ENCODE peak calls at places on chromosomes 16 and 17, in eight cellular contexts. One of them, this sample, is unnamed.

GRCh38 chr17:78428025-78428575 is 49.7 kb downstream of the PGS1 start:
- DNase-seq in stimulated activated CD8-positive, alpha-beta memory T cell treated with anti-CD3 and anti-CD28 coated beads, Interleukin-7, amount 100 ng/mL, for 4 hours: no peak
- DNase-seq in hypothalamus: no peak
- DNase-seq in myocyte: no peak
- DNase-seq in NCI-H524: no peak
- DNase-seq in epithelial cell of esophagus: no peak
- DNase-seq in activated gamma-delta T cell treated with anti-CD3 and anti-CD28 coated beads, Interleukin-2, amount 50 U/mL, for 16 hours: no peak
- DNase-seq in cardiac fibroblast: no peak
- DNase-seq in this sample: no peak

GRCh38 chr17:549197-550040 is 165.2 kb downstream of the VPS53 start:
- DNase-seq in NCI-H524: peak; percentile 87
- DNase-seq in hypothalamus: no peak
- DNase-seq in myocyte: peak; percentile 89
- DNase-seq in epithelial cell of esophagus: no peak
- DNase-seq in cardiac fibroblast: peak; percentile 65
- DNase-seq in stimulated activated CD8-positive, alpha-beta memory T cell treated with anti-CD3 and anti-CD28 coated beads, Interleukin-7, amount 100 ng/mL, for 4 hours: no peak
- DNase-seq in activated gamma-delta T cell treated with anti-CD3 and anti-CD28 coated beads, Interleukin-2, amount 50 U/mL, for 16 hours: no peak
- DNase-seq in this sample: peak; percentile 76

GRCh38 chr16:12771341-12771798 is 32.3 kb downstream of the CPPED1 start:
- DNase-seq in myocyte: no peak
- DNase-seq in cardiac fibroblast: peak; percentile 49
- DNase-seq in NCI-H524: no peak
- DNase-seq in activated gamma-delta T cell treated with anti-CD3 and anti-CD28 coated beads, Interleukin-2, amount 50 U/mL, for 16 hours: no peak
- DNase-seq in stimulated activated CD8-positive, alpha-beta memory T cell treated with anti-CD3 and anti-CD28 coated beads, Interleukin-7, amount 100 ng/mL, for 4 hours: no peak
- DNase-seq in epithelial cell of esophagus: no peak
- DNase-seq in hypothalamus: no peak
- DNase-seq in this sample: peak; percentile 17

GRCh38 chr17:14205992-14206461 is 30.6 kb downstream of the CDRT15 start:
- DNase-seq in hypothalamus: no peak
- DNase-seq in epithelial cell of esophagus: peak; percentile 96
- DNase-seq in cardiac fibroblast: no peak
- DNase-seq in NCI-H524: no peak
- DNase-seq in stimulated activated CD8-positive, alpha-beta memory T cell treated with anti-CD3 and anti-CD28 coated beads, Interleukin-7, amount 100 ng/mL, for 4 hours: peak; percentile 65
- DNase-seq in activated gamma-delta T cell treated with anti-CD3 and anti-CD28 coated beads, Interleukin-2, amount 50 U/mL, for 16 hours: peak; percentile 55
- DNase-seq in myocyte: peak; percentile 67
- DNase-seq in this sample: no peak

GRCh38 chr16:68695575-68695974 is 41.5 kb upstream of the CDH1 start:
- DNase-seq in NCI-H524: no peak
- DNase-seq in activated gamma-delta T cell treated with anti-CD3 and anti-CD28 coated beads, Interleukin-2, amount 50 U/mL, for 16 hours: no peak
- DNase-seq in myocyte: no peak
- DNase-seq in stimulated activated CD8-positive, alpha-beta memory T cell treated with anti-CD3 and anti-CD28 coated beads, Interleukin-7, amount 100 ng/mL, for 4 hours: no peak
- DNase-seq in cardiac fibroblast: no peak
- DNase-seq in hypothalamus: no peak
- DNase-seq in epithelial cell of esophagus: no peak
- DNase-seq in this sample: no peak

GRCh38 chr17:68455756-68456528 is 1.4 kb downstream of the WIPI1 start:
- DNase-seq in cardiac fibroblast: peak; percentile 91
- DNase-seq in NCI-H524: peak; percentile 11
- DNase-seq in myocyte: peak; percentile 63
- DNase-seq in activated gamma-delta T cell treated with anti-CD3 and anti-CD28 coated beads, Interleukin-2, amount 50 U/mL, for 16 hours: no peak
- DNase-seq in epithelial cell of esophagus: peak; percentile 89
- DNase-seq in stimulated activated CD8-positive, alpha-beta memory T cell treated with anti-CD3 and anti-CD28 coated beads, Interleukin-7, amount 100 ng/mL, for 4 hours: no peak
- DNase-seq in hypothalamus: no peak
- DNase-seq in this sample: no peak

GRCh38 chr17:33044771-33045170 is 53.1 kb downstream of the SPACA3 start:
- DNase-seq in hypothalamus: no peak
- DNase-seq in stimulated activated CD8-positive, alpha-beta memory T cell treated with anti-CD3 and anti-CD28 coated beads, Interleukin-7, amount 100 ng/mL, for 4 hours: no peak
- DNase-seq in epithelial cell of esophagus: no peak
- DNase-seq in activated gamma-delta T cell treated with anti-CD3 and anti-CD28 coated beads, Interleukin-2, amount 50 U/mL, for 16 hours: no peak
- DNase-seq in NCI-H524: no peak
- DNase-seq in myocyte: no peak
- DNase-seq in cardiac fibroblast: no peak
- DNase-seq in this sample: no peak

GRCh38 chr17:4305224-4305623 is 41.4 kb upstream of the ANKFY1 start:
- DNase-seq in epithelial cell of esophagus: no peak
- DNase-seq in cardiac fibroblast: no peak
- DNase-seq in NCI-H524: no peak
- DNase-seq in hypothalamus: no peak
- DNase-seq in stimulated activated CD8-positive, alpha-beta memory T cell treated with anti-CD3 and anti-CD28 coated beads, Interleukin-7, amount 100 ng/mL, for 4 hours: no peak
- DNase-seq in activated gamma-delta T cell treated with anti-CD3 and anti-CD28 coated beads, Interleukin-2, amount 50 U/mL, for 16 hours: no peak
- DNase-seq in myocyte: no peak
- DNase-seq in this sample: no peak

GRCh38 chr16:85329059-85329812 is 217.0 kb upstream of the CIBAR2 start:
- DNase-seq in hypothalamus: no peak
- DNase-seq in epithelial cell of esophagus: no peak
- DNase-seq in NCI-H524: peak; percentile 95
- DNase-seq in stimulated activated CD8-positive, alpha-beta memory T cell treated with anti-CD3 and anti-CD28 coated beads, Interleukin-7, amount 100 ng/mL, for 4 hours: no peak
- DNase-seq in cardiac fibroblast: peak; percentile 35
- DNase-seq in activated gamma-delta T cell treated with anti-CD3 and anti-CD28 coated beads, Interleukin-2, amount 50 U/mL, for 16 hours: no peak
- DNase-seq in myocyte: no peak
- DNase-seq in this sample: peak; percentile 61

GRCh38 chr17:42113293-42114069 is 967 bp upstream of the DHX58 start:
- DNase-seq in myocyte: no peak
- DNase-seq in stimulated activated CD8-positive, alpha-beta memory T cell treated with anti-CD3 and anti-CD28 coated beads, Interleukin-7, amount 100 ng/mL, for 4 hours: no peak
- DNase-seq in hypothalamus: no peak
- DNase-seq in NCI-H524: no peak
- DNase-seq in epithelial cell of esophagus: no peak
- DNase-seq in cardiac fibroblast: no peak
- DNase-seq in activated gamma-delta T cell treated with anti-CD3 and anti-CD28 coated beads, Interleukin-2, amount 50 U/mL, for 16 hours: no peak
- DNase-seq in this sample: no peak

GRCh38 chr17:47670064-47670463 is 20.3 kb downstream of the KPNB1 start:
- DNase-seq in activated gamma-delta T cell treated with anti-CD3 and anti-CD28 coated beads, Interleukin-2, amount 50 U/mL, for 16 hours: no peak
- DNase-seq in stimulated activated CD8-positive, alpha-beta memory T cell treated with anti-CD3 and anti-CD28 coated beads, Interleukin-7, amount 100 ng/mL, for 4 hours: no peak
- DNase-seq in epithelial cell of esophagus: no peak
- DNase-seq in NCI-H524: no peak
- DNase-seq in myocyte: no peak
- DNase-seq in cardiac fibroblast: no peak
- DNase-seq in hypothalamus: no peak
- DNase-seq in this sample: no peak

GRCh38 chr16:31529398-31530312 is 2.0 kb downstream of the AHSP start:
- DNase-seq in epithelial cell of esophagus: no peak
- DNase-seq in stimulated activated CD8-positive, alpha-beta memory T cell treated with anti-CD3 and anti-CD28 coated beads, Interleukin-7, amount 100 ng/mL, for 4 hours: peak; percentile 4
- DNase-seq in activated gamma-delta T cell treated with anti-CD3 and anti-CD28 coated beads, Interleukin-2, amount 50 U/mL, for 16 hours: no peak
- DNase-seq in NCI-H524: no peak
- DNase-seq in myocyte: no peak
- DNase-seq in hypothalamus: no peak
- DNase-seq in cardiac fibroblast: no peak
- DNase-seq in this sample: no peak